ENCODE peak calls at places on chromosomes 7 and 10, in seven cellular contexts. P is fibroblast of lung, Z is kidney epithelial cell, A is EL, M is OCI-LY7, R is activated T-cell treated with anti-CD3 and anti-CD28 coated beads for 24 hours, X is GM23338. E is an unnamed sample.

GRCh38 chr10:96377816-96378294 is 19.1 kb upstream of the OPALIN start:
- DNase-seq in X (no peak), A (peak), P (peak), Z (no peak), R (no peak), M (peak), E (no peak)

GRCh38 chr10:34449836-34450235 is 365.3 kb downstream of the PARD3 start:
- DNase-seq in A (no peak), R (no peak), P (no peak), Z (no peak), M (no peak), X (no peak), E (peak)

GRCh38 chr10:100020161-100020882 is 10.6 kb upstream of the DNMBP start:
- DNase-seq in M (peak), X (no peak), Z (no peak), P (no peak), R (no peak), A (no peak), E (no peak)

GRCh38 chr10:74683067-74683466 is 143.3 kb upstream of the KAT6B start:
- DNase-seq in P (no peak), R (no peak), X (no peak), M (no peak), A (no peak), Z (no peak), E (peak)

GRCh38 chr10:118990326-118990725 is 39.2 kb upstream of the NANOS1 start:
- DNase-seq in Z (no peak), M (no peak), X (no peak), A (no peak), R (no peak), P (no peak), E (no peak)

GRCh38 chr10:88902328-88902789 is 22.3 kb downstream of the STAMBPL1 start:
- DNase-seq in Z (no peak), X (no peak), R (no peak), M (no peak), P (no peak), A (no peak), E (no peak)

GRCh38 chr10:71536332-71536731 is 139.6 kb downstream of the CDH23 start:
- DNase-seq in X (no peak), R (no peak), P (no peak), A (peak), Z (no peak), M (no peak), E (no peak)

GRCh38 chr10:51733061-51733460 is 33.7 kb upstream of the CSTF2T start:
- DNase-seq in A (peak), R (no peak), Z (no peak), X (no peak), P (peak), M (no peak), E (no peak)

GRCh38 chr10:53606951-53607350 is 834.4 kb upstream of the MBL2 start:
- DNase-seq in A (no peak), P (no peak), M (no peak), Z (peak), X (no peak), R (no peak), E (no peak)

GRCh38 chr10:120433176-120433575 is 23.9 kb upstream of the PLPP4 start:
- DNase-seq in P (no peak), M (no peak), Z (no peak), R (no peak), X (no peak), A (no peak), E (no peak)

GRCh38 chr10:65570143-65571010 is 1355.5 kb upstream of the LRRTM3 start:
- DNase-seq in Z (peak), A (peak), P (peak), X (peak), R (no peak), M (no peak), E (no peak)

GRCh38 chr10:6780008-6780677 is 200.1 kb upstream of the PRKCQ start:
- DNase-seq in X (no peak), R (no peak), Z (no peak), P (no peak), A (no peak), M (no peak), E (no peak)

GRCh38 chr7:36217211-36217960 is 64.3 kb downstream of the EEPD1 start:
- DNase-seq in Z (no peak), R (no peak), A (no peak), P (no peak), M (no peak), X (no peak), E (no peak)

GRCh38 chr10:43922335-43923280 is 273.9 kb upstream of the ZNF32 start:
- DNase-seq in A (no peak), M (peak), X (no peak), P (no peak), Z (no peak), R (no peak), E (no peak)

GRCh38 chr7:69502358-69502757 is 95.9 kb upstream of the AUTS2 start:
- DNase-seq in X (no peak), P (no peak), R (no peak), A (no peak), Z (no peak), M (no peak), E (no peak)

GRCh38 chr10:115985696-115986095 is 287.3 kb downstream of the GFRA1 start:
- DNase-seq in M (no peak), R (no peak), A (peak), P (peak), X (no peak), Z (no peak), E (peak)

GRCh38 chr7:2544541-2545188 is 10.7 kb downstream of the BRAT1 start:
- DNase-seq in M (no peak), X (no peak), R (no peak), P (no peak), Z (no peak), A (no peak), E (no peak)

GRCh38 chr7:134792968-134793367 is 13.5 kb downstream of the CALD1 start:
- DNase-seq in M (no peak), X (no peak), R (no peak), A (peak), P (peak), Z (no peak), E (no peak)

GRCh38 chr7:73585196-73585595 is 6.8 kb upstream of the TBL2 start:
- DNase-seq in R (no peak), P (no peak), X (no peak), A (no peak), M (no peak), Z (no peak), E (no peak)

GRCh38 chr7:24304494-24305095 is 20.6 kb downstream of the NPY start:
- DNase-seq in Z (no peak), A (no peak), X (no peak), M (no peak), R (no peak), P (no peak), E (no peak)

GRCh38 chr10:110263164-110263563 is 41.6 kb downstream of the SMNDC1 start:
- DNase-seq in A (no peak), P (no peak), R (no peak), M (no peak), X (no peak), Z (no peak), E (peak)

GRCh38 chr7:102321351-102322201 is 34.7 kb downstream of the SPDYE6 start:
- DNase-seq in P (no peak), X (peak), R (no peak), Z (no peak), A (no peak), M (no peak), E (no peak)

GRCh38 chr7:74206589-74207120 is 3.2 kb upstream of the LAT2 start:
- DNase-seq in R (peak), Z (no peak), A (peak), X (peak), M (peak), P (peak), E (peak)

GRCh38 chr10:129785536-129785981 is 178.5 kb downstream of the EBF3 start:
- DNase-seq in X (no peak), R (no peak), M (no peak), P (no peak), Z (no peak), A (no peak), E (no peak)

GRCh38 chr10:23343591-23344225 is 889 bp downstream of the C10orf67 start:
- DNase-seq in R (no peak), M (no peak), P (peak), A (peak), Z (no peak), X (peak), E (peak)

GRCh38 chr10:11522821-11523245 is 88.6 kb downstream of the USP6NL start:
- DNase-seq in A (no peak), R (no peak), Z (no peak), X (no peak), M (no peak), P (no peak), E (no peak)

GRCh38 chr7:3091631-3092030 is 48.0 kb upstream of the CARD11 start:
- DNase-seq in M (no peak), A (no peak), R (no peak), Z (no peak), X (no peak), P (no peak), E (no peak)

GRCh38 chr7:94591185-94591584 is 64.7 kb downstream of the SGCE start:
- DNase-seq in M (no peak), A (no peak), Z (no peak), P (no peak), R (no peak), X (no peak), E (no peak)

GRCh38 chr10:29828440-29828894 is 193.7 kb upstream of the SVIL start:
- DNase-seq in X (no peak), M (no peak), Z (no peak), A (no peak), R (no peak), P (no peak), E (no peak)

GRCh38 chr10:129942391-129942790 is 21.7 kb downstream of the EBF3 start:
- DNase-seq in P (no peak), X (no peak), A (no peak), R (no peak), Z (no peak), M (no peak), E (no peak)